ENCODE peak calls at places on chromosome 10, in four cellular contexts. C, W, J and E are unnamed samples.

GRCh38 chr10:29377333-29377961 is 88.6 kb downstream of the LYZL1 start:
- DNase-seq in C (peak; percentile 21), J (no peak), W (peak; percentile 55), E (peak; percentile 22)

GRCh38 chr10:73218466-73219191 is 28.4 kb downstream of the DNAJC9 start:
- DNase-seq in J (no peak), W (peak; percentile 27), C (peak; percentile 50), E (peak; percentile 16)

GRCh38 chr10:44387853-44388251 is 3.0 kb upstream of the CXCL12 start:
- DNase-seq in W (no peak), C (no peak), J (no peak), E (no peak)

GRCh38 chr10:49598164-49598856 is 11.8 kb upstream of the SLC18A3 start:
- DNase-seq in J (no peak), W (no peak), C (no peak), E (no peak)

GRCh38 chr10:133201151-133201947 is 28.7 kb upstream of the UTF1 start:
- DNase-seq in J (no peak), W (no peak), C (no peak), E (no peak)

GRCh38 chr10:33113111-33113856 is 155.3 kb upstream of the ITGB1 start:
- DNase-seq in W (peak; percentile 95), J (no peak), C (no peak), E (peak; percentile 48)

GRCh38 chr10:93947055-93947454 is 46.7 kb upstream of the PLCE1 start:
- DNase-seq in C (no peak), J (no peak), W (peak; percentile 55), E (peak; percentile 90)

GRCh38 chr10:125057158-125058001 is 103.0 kb downstream of the CTBP2 start:
- DNase-seq in J (no peak), W (peak; percentile 99), C (no peak), E (peak; percentile 83)

GRCh38 chr10:84175436-84175835 is 1.8 kb downstream of the GPR15LG start:
- DNase-seq in J (no peak), C (no peak), W (no peak), E (no peak)

GRCh38 chr10:127715782-127716378 is 21.1 kb upstream of the FOXI2 start:
- DNase-seq in W (peak; percentile 15), J (no peak), C (peak; percentile 28), E (no peak)

GRCh38 chr10:17098012-17098411 is 31.6 kb downstream of the CUBN start:
- DNase-seq in C (no peak), J (no peak), W (no peak), E (no peak)

GRCh38 chr10:47195274-47195885 is 104.6 kb upstream of the GDF10 start:
- DNase-seq in J (no peak), W (no peak), C (no peak), E (no peak)

GRCh38 chr10:19620867-19621266 is 195.4 kb upstream of the PLXDC2 start:
- DNase-seq in W (peak; percentile 46), J (no peak), C (no peak), E (no peak)
- TF ChIP-seq CTCF in W (no peak), J (no peak), C (no peak), E (no peak)

DNA sequence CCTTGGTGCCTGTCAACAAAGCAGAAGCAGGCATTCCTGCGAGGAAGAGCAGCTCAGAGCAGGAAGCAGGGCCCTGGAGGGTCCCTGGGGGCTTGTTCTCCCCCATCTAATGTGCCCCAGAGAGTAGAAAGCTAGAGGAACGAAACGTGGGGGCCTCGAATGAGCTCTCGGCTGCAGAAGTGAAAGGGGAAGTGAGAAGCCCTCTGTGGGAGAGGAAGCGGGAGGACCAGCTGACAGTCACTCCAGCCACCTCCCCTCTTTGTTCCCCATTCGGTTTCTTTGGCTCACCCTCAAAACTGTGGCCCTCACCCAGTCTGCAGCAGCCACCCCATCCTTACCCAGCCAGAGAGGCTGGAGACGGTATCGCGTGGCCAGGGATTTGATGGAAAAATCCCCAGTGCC is 25.0 kb downstream of the C10orf105 start:
- DNase-seq in C (no peak), W (no peak), J (peak; percentile 72), E (no peak)
- H3K27ac ChIP-seq in C (no peak overlapping the region), W (no peak overlapping the region), J (peak overlapping the region; percentile 75), E (no peak overlapping the region)

GRCh38 chr10:97037365-97038361 is 148.1 kb downstream of the SLIT1 start:
- DNase-seq in J (peak; percentile 78), W (peak; percentile 80), C (peak; percentile 85), E (peak; percentile 80)
- H3K4me3 ChIP-seq in J (peak overlapping the region; percentile 54), W (peak overlapping the region; percentile 29), C (peak overlapping the region; percentile 33), E (peak overlapping the region; percentile 30)

DNA sequence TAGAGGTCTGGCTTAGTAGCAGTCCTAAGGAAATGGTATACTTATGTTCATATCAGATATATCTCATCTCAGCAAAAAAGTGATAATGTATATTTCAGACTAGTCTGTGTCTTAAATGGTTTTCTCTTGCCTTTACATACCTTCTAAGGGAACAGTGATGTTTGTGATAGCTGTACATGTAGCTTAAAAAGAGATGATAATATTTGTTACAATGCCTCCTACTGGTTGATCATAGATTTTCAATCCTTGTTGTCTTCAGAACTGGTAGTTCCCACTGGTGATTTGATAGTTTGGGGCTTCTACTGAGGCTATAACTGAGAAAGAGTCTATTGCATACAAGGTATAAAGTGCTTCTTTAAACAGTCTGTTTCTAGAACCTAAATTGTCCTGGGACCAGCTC is 90.1 kb downstream of the BTRC start:
- DNase-seq in C (peak; percentile 29), J (no peak), W (peak; percentile 21), E (no peak)
- TF ChIP-seq CTCF in C (peak; percentile 52), J (peak; percentile 13), W (peak; percentile 40), E (peak; percentile 34)